ENCODE peak calls at places on chromosomes 5 and 9, in eight cellular contexts. U is mucosa of gallbladder, M is H4, G is psoas muscle, X is astrocyte of the spinal cord, E is COR-L47, D is NCI-H748 treated with DMSO at 0.1 percent for 48 hours, S is tibial nerve. T is an unnamed sample.

GRCh38 chr5:147750065-147750464 is 32.5 kb downstream of the JAKMIP2 start:
- DNase-seq in U (no peak), M (peak; percentile 30), G (no peak), X (no peak), E (peak; percentile 8), D (no peak), S (no peak), T (no peak)

GRCh38 chr5:78526049-78526525 is 122.5 kb downstream of the LHFPL2 start:
- DNase-seq in U (no peak), M (no peak), G (no peak), X (peak; percentile 78), E (no peak), D (no peak), S (no peak), T (peak; percentile 79)

GRCh38 chr9:132364068-132364467 is 9.3 kb upstream of the SETX start:
- DNase-seq in U (no peak), M (no peak), G (no peak), X (no peak), E (no peak), D (no peak), S (no peak), T (no peak)

GRCh38 chr5:172280937-172281336 is 2.6 kb downstream of the UBTD2 start:
- DNase-seq in U (peak; percentile 14), M (peak; percentile 74), G (no peak), X (peak; percentile 60), E (peak; percentile 39), D (no peak), S (no peak), T (peak; percentile 54)

GRCh38 chr5:132203464-132203818 is 24.2 kb downstream of the P4HA2 start:
- DNase-seq in U (no peak), M (no peak), G (no peak), X (peak; percentile 18), E (no peak), D (no peak), S (no peak), T (no peak)

GRCh38 chr9:26949604-26950003 is 2.6 kb upstream of the PLAA start:
- DNase-seq in U (no peak), M (no peak), G (no peak), X (no peak), E (no peak), D (no peak), S (no peak), T (no peak)

GRCh38 chr9:136539427-136540412 is 6.1 kb downstream of the NOTCH1 start:
- DNase-seq in U (peak; percentile 93), M (no peak), G (peak; percentile 90), X (peak; percentile 73), E (no peak), D (no peak), S (peak; percentile 79), T (no peak)

GRCh38 chr5:77999013-77999798 is 223.1 kb upstream of the TBCA start:
- DNase-seq in U (no peak), M (no peak), G (no peak), X (no peak), E (no peak), D (no peak), S (no peak), T (no peak)

GRCh38 chr9:100014846-100015245 is 84.0 kb downstream of the ERP44 start:
- DNase-seq in U (no peak), M (no peak), G (no peak), X (no peak), E (no peak), D (no peak), S (no peak), T (no peak)

GRCh38 chr9:131228988-131229387 is 47.3 kb downstream of the FAM78A start:
- DNase-seq in U (no peak), M (no peak), G (no peak), X (peak; percentile 75), E (no peak), D (no peak), S (no peak), T (no peak)

GRCh38 chr5:111790295-111790694 is 33.3 kb upstream of the NREP start:
- DNase-seq in U (no peak), M (no peak), G (no peak), X (no peak), E (no peak), D (no peak), S (no peak), T (no peak)

GRCh38 chr5:66595877-66596790 is at the start of gene MAST4:
- DNase-seq in U (peak; percentile 93), M (peak; percentile 42), G (peak; percentile 90), X (peak; percentile 89), E (peak; percentile 92), D (peak; percentile 86), S (peak; percentile 43), T (peak; percentile 28)

GRCh38 chr5:126744842-126745241 is 32.1 kb upstream of the LMNB1 start:
- DNase-seq in U (no peak), M (no peak), G (no peak), X (no peak), E (no peak), D (no peak), S (no peak), T (no peak)

GRCh38 chr5:171269717-171270116 is 39.3 kb upstream of the TLX3 start:
- DNase-seq in U (no peak), M (no peak), G (no peak), X (no peak), E (no peak), D (no peak), S (no peak), T (peak; percentile 23)

GRCh38 chr9:23665051-23665450 is 161.0 kb downstream of the ELAVL2 start:
- DNase-seq in U (no peak), M (no peak), G (no peak), X (no peak), E (no peak), D (no peak), S (no peak), T (no peak)

GRCh38 chr9:93080406-93080805 is 15.6 kb upstream of the CARD19 start:
- DNase-seq in U (no peak), M (no peak), G (no peak), X (no peak), E (no peak), D (no peak), S (no peak), T (no peak)